ENCODE peak calls at places on chromosomes 11 and 22, in five cellular contexts. V is vagina, S is body of pancreas, N is gastrocnemius medialis, I is A549. H is an unnamed sample.

GRCh38 chr11:94544832-94545640 is 1.3 kb downstream of the FUT4 start:
- DNase-seq in V (no peak), S (peak), N (no peak), I (no peak), H (no peak)

GRCh38 chr11:10373340-10373739 is 68.5 kb downstream of the ADM start:
- DNase-seq in V (peak), S (no peak), N (peak), I (no peak), H (no peak)

GRCh38 chr22:42648368-42649260 is 578 bp downstream of the CYB5R3 start:
- DNase-seq in V (no peak), S (peak), N (peak), I (peak), H (no peak)

GRCh38 chr22:46483353-46483752 is 54.1 kb downstream of the CELSR1 start:
- DNase-seq in V (no peak), S (no peak), N (no peak), I (no peak), H (no peak)

GRCh38 chr22:27220349-27220748 is 563.0 kb downstream of the MIAT start:
- DNase-seq in V (no peak), S (no peak), N (no peak), I (no peak), H (peak)

GRCh38 chr11:47192111-47192510 is 5.9 kb upstream of the PACSIN3 start:
- DNase-seq in V (no peak), S (no peak), N (no peak), I (no peak), H (no peak)

GRCh38 chr11:73227571-73228211 is 9.6 kb downstream of the P2RY2 start:
- DNase-seq in V (no peak), S (peak), N (no peak), I (no peak), H (no peak)

GRCh38 chr11:125036933-125037332 is 26.2 kb upstream of the SLC37A2 start:
- DNase-seq in V (no peak), S (no peak), N (no peak), I (no peak), H (peak)

GRCh38 chr11:122317337-122317736 is 201.3 kb upstream of the BLID start:
- DNase-seq in V (no peak), S (no peak), N (no peak), I (no peak), H (no peak)

GRCh38 chr22:44526431-44527115 is 28.5 kb upstream of the RTL6 start:
- DNase-seq in V (no peak), S (no peak), N (no peak), I (no peak), H (no peak)

GRCh38 chr11:60871378-60872061 is 4.2 kb downstream of the ZP1 start:
- DNase-seq in V (no peak), S (no peak), N (no peak), I (no peak), H (no peak)

GRCh38 chr11:124763156-124763947 is 1.3 kb upstream of the ESAM start:
- DNase-seq in V (no peak), S (peak), N (no peak), I (peak), H (peak)

GRCh38 chr22:27985323-27986275 is 66.5 kb upstream of the PITPNB start:
- DNase-seq in V (peak), S (no peak), N (no peak), I (no peak), H (no peak)

GRCh38 chr11:100576044-100577021 is 110.8 kb upstream of the ARHGAP42 start:
- DNase-seq in V (no peak), S (no peak), N (peak), I (peak), H (no peak)

GRCh38 chr22:48868554-48868953 is 959.1 kb downstream of the BRD1 start:
- DNase-seq in V (no peak), S (no peak), N (no peak), I (no peak), H (no peak)

GRCh38 chr11:28836285-28837081 is 728.3 kb downstream of the METTL15 start:
- DNase-seq in V (no peak), S (no peak), N (no peak), I (peak), H (peak)

GRCh38 chr11:3000032-3000961 is 8.2 kb upstream of the NAP1L4 start:
- DNase-seq in V (no peak), S (peak), N (no peak), I (no peak), H (no peak)

GRCh38 chr11:35688023-35688422 is 25.4 kb downstream of the TRIM44 start:
- DNase-seq in V (no peak), S (no peak), N (no peak), I (no peak), H (no peak)

GRCh38 chr11:126339866-126340434 is 15.5 kb upstream of the ST3GAL4 start:
- DNase-seq in V (no peak), S (peak), N (peak), I (peak), H (no peak)

GRCh38 chr22:45309422-45310227 is at the start of gene FAM118A:
- DNase-seq in V (no peak), S (peak), N (peak), I (peak), H (peak)

GRCh38 chr11:47466701-47467250 is 17.8 kb upstream of the RAPSN start:
- DNase-seq in V (no peak), S (peak), N (no peak), I (no peak), H (no peak)

GRCh38 chr22:43198936-43199335 is 12.0 kb upstream of the TTLL12 start:
- DNase-seq in V (no peak), S (no peak), N (no peak), I (no peak), H (no peak)

GRCh38 chr11:36065436-36065835 is 121.6 kb downstream of the LDLRAD3 start:
- DNase-seq in V (peak), S (no peak), N (no peak), I (no peak), H (no peak)

GRCh38 chr22:32979606-32980005 is 78.6 kb downstream of the SYN3 start:
- DNase-seq in V (no peak), S (no peak), N (no peak), I (no peak), H (no peak)

GRCh38 chr11:64103377-64103985 is 62.4 kb downstream of the MACROD1 start:
- DNase-seq in V (no peak), S (no peak), N (no peak), I (no peak), H (no peak)

GRCh38 chr11:61893981-61894380 is 2.6 kb upstream of the FADS3 start:
- DNase-seq in V (no peak), S (no peak), N (no peak), I (peak), H (no peak)

GRCh38 chr11:12768731-12769673 is 94.8 kb downstream of the TEAD1 start:
- DNase-seq in V (peak), S (no peak), N (peak), I (no peak), H (no peak)

GRCh38 chr22:27224485-27225364 is 567.3 kb downstream of the MIAT start:
- DNase-seq in V (no peak), S (no peak), N (no peak), I (no peak), H (no peak)

GRCh38 chr11:47270331-47271271 is 668 bp downstream of the MADD start:
- DNase-seq in V (no peak), S (peak), N (no peak), I (peak), H (no peak)

GRCh38 chr11:77101043-77101537 is 1.6 kb upstream of the OMP start:
- DNase-seq in V (no peak), S (no peak), N (no peak), I (peak), H (no peak)

GRCh38 chr11:2742611-2743426 is 43.0 kb upstream of the KCNQ1OT1 start:
- DNase-seq in V (no peak), S (no peak), N (no peak), I (no peak), H (no peak)

GRCh38 chr22:25404923-25405853 is 159.3 kb upstream of the GRK3 start:
- DNase-seq in V (no peak), S (peak), N (peak), I (peak), H (no peak)

GRCh38 chr22:25403284-25403606 is 161.2 kb upstream of the GRK3 start:
- DNase-seq in V (peak), S (no peak), N (no peak), I (no peak), H (no peak)

GRCh38 chr22:25403752-25404471 is 160.6 kb upstream of the GRK3 start:
- DNase-seq in V (peak), S (no peak), N (no peak), I (peak), H (no peak)

GRCh38 chr22:25405854-25406509 is 158.5 kb upstream of the GRK3 start:
- DNase-seq in V (no peak), S (no peak), N (no peak), I (no peak), H (no peak)

DNA sequence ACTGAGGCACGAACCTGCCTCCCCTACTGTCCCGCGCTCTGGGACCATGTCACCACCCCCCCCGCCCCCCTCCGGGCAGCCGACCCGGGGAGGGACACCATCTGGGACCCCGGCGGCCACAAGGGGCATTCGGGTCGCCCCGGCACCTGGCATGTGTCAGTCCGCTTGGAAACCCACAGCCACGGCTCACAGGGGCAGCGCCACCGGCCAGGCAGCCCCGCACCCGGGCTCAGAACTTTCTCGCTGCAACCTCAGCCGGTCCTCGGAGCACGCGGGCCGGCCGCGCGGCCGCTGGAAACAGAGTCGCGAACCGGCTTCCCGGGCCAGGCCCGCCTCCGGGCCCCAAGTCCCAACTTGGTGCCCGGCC is 159.9 kb upstream of the GRK3 start:
- DNase-seq in V (no peak), S (no peak), N (no peak), I (no peak), H (no peak)
- H3K4me3 ChIP-seq in V (peak), S (peak), N (peak), I (peak), H (peak)

GRCh38 chr11:108944486-108945178 is 279.8 kb downstream of the DDX10 start:
- DNase-seq in V (no peak), S (no peak), N (no peak), I (no peak), H (no peak)

GRCh38 chr11:108947654-108948570 is 283.0 kb downstream of the DDX10 start:
- DNase-seq in V (no peak), S (no peak), N (no peak), I (peak), H (no peak)

GRCh38 chr11:108943853-108944252 is 279.0 kb downstream of the DDX10 start:
- DNase-seq in V (no peak), S (no peak), N (no peak), I (no peak), H (no peak)

GRCh38 chr11:108945341-108945740 is 280.5 kb downstream of the DDX10 start:
- DNase-seq in V (no peak), S (no peak), N (no peak), I (no peak), H (no peak)
- TF ChIP-seq CTCF in V (no peak), S (no peak), N (no peak), I (no peak), H (no peak)

DNA sequence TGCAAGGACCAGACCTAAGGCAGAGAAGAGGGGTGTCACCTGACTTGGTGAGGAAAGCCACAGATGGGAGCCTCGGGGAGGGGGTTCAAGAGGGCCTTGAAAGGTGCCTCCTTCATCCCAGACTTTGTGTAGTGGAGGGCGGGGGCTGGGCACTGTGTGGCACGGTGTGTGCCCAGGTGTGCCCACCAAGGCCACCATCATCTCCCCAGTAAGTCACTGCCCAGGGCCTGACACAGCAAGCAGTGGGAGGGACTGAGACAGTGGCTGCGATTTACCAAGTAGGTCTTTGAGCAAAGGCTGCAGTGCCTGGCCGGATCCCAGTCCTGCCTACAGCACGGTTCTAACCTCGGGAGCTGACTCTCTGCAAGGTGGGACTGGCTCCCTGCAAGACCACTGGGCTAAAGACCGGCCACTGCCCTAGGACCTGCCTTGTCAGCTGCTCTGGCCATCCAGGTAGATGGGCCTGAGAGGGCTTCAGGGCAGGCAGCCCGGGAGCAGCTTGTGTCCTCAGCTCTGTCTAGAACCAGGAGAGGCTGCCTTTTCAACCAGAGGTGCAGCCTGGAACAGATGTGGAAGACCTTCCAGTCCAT is 1.4 kb downstream of the OSM start:
- DNase-seq in V (no peak), S (no peak), N (no peak), I (no peak), H (no peak)
- H3K4me3 ChIP-seq in V (no peak), S (no peak), N (no peak), I (no peak), H (no peak)

DNA sequence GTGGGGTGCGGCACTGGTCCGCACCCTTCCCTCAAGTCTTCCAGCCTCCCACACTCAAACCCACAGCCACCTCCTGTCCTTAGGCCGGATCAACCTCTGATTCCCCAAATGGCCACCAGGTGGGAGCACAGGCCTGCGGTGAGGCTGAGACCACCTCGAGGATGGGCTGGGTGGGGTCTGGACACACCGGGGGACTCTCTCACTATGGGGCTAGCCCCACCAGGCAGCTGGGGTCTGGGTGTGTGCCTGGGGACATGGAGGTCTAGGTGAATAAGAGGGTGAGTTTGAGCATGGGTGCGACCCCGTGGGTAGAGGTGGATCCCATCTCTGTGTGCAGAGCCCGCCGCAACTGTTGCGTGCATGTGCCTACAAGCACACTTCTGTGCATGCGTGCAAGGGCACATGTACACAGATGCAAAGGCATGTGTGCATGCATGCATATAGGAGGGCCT is 32.6 kb downstream of the MYO18B start:
- DNase-seq in V (no peak), S (no peak), N (no peak), I (no peak), H (no peak)
- TF ChIP-seq CTCF in V (no peak), S (no peak), N (no peak), I (peak), H (peak)

GRCh38 chr11:67627788-67628624 is 1.7 kb downstream of the NUDT8 start:
- DNase-seq in V (no peak), S (no peak), N (no peak), I (no peak), H (no peak)

GRCh38 chr11:67628710-67629385 is 889 bp downstream of the NUDT8 start:
- DNase-seq in V (no peak), S (no peak), N (no peak), I (no peak), H (no peak)

GRCh38 chr11:67627394-67627787 is 2.3 kb downstream of the NUDT8 start:
- DNase-seq in V (no peak), S (no peak), N (no peak), I (no peak), H (no peak)

GRCh38 chr11:67629386-67630229 is at the start of gene NUDT8:
- DNase-seq in V (no peak), S (peak), N (peak), I (peak), H (no peak)

GRCh38 chr11:67626970-67627369 is 2.8 kb downstream of the NUDT8 start:
- DNase-seq in V (no peak), S (no peak), N (no peak), I (no peak), H (no peak)
- H3K4me3 ChIP-seq in V (no peak), S (no peak), N (no peak), I (no peak), H (no peak)

DNA sequence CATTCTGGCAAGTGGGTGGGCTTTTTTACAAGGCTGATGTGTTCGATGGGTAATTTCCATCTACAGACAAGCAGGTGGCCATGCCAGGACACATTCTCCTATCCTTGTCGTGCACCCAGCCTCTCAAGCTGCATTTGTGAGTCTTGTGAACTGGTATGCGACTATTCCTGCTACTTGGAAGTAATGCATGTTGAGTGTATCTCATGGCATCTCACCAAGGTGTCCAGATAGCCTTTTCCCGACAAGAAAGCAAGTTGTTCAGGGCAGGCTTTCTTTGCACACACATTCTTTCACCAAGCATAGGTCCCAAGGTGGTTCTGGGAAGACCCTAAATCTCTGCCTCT is 18.8 kb upstream of the SYT13 start:
- DNase-seq in V (peak), S (no peak), N (no peak), I (no peak), H (no peak)
- TF ChIP-seq CTCF in V (no peak), S (no peak), N (no peak), I (no peak), H (no peak)

GRCh38 chr11:109423114-109423859 is 1.3 kb downstream of the C11orf87 start:
- DNase-seq in V (no peak), S (peak), N (no peak), I (no peak), H (no peak)
- H3K4me3 ChIP-seq in V (peak), S (no peak), N (peak), I (peak), H (peak)

DNA sequence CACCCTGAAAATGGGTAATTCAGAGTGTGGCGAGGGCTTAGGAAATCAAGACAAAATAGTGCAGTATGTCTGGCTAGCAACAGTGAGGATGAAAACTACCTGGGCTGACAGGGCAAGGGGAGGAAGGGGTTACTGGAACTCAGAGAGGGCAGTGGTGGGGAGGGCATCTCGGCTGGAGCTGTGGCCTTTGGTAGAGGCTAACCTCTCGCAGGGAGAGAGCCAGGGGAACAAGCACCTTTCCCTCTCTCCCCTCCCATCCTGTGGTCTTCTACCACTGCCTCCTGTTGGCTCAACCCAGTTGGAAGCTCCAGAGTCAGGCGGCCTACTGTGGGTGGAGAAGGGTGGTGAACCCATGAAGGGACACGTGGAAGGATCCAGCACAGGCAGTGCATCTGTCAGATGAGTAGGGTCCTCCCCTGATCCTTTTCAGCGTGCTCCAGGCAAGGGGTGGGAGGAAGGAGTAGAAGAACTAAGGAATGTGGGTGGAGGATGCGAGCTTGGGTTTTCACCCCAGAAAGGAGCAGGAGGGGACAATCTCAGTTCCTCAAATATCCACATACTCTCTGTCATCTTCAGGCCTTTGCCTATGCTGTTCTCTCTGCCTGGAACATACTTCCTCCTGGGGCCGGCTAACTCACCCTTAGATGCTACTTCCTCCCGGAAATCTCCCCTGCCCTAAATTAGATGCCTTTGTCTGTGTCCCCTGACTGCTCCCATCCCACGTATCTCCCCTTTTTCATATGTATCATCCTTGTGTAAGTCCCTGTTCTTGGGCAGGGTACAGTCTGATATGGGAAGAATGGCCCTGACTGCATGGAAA is 6.2 kb upstream of the KCNE3 start:
- DNase-seq in V (peak), S (no peak), N (no peak), I (no peak), H (no peak)
- TF ChIP-seq CTCF in V (no peak), S (no peak), N (no peak), I (no peak), H (no peak)

DNA sequence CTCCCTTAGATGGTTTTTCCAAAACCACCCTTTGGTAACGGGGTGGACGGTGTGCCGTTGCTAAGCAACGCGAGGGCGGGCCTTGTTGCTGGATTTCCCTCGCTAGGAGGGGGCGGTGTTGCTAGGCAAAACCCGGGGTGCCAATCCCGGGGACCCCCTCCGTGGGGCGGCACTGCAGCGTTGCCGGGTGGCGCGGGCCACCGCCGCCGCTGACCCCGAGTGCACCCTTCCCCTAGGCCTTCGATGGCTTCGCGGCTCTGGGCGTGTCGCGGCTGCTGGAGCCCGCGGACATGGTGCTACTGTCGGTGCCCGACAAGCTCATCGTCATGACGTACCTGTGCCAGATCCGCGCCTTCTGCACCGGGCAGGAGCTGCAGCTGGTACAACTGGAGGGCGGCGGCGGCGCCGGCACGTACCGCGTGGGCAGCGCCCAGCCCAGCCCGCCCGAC is 8.9 kb downstream of the EHBP1L1 start:
- DNase-seq in V (no peak), S (peak), N (no peak), I (no peak), H (no peak)
- H3K4me3 ChIP-seq in V (no peak), S (no peak), N (no peak), I (no peak), H (no peak)

GRCh38 chr22:39306456-39307361 is 12.7 kb downstream of the RPL3 start:
- DNase-seq in V (no peak), S (peak), N (no peak), I (peak), H (no peak)
- TF ChIP-seq CTCF in V (no peak), S (no peak), N (no peak), I (peak), H (peak)